ENCODE peak calls at places on chromosome 6, in eight cellular contexts. Y is SW 1271; C is T-helper 1 cell; L is activated CD8-positive, alpha-beta T cell treated with anti-CD3 and anti-CD28 coated beads for 36 hours; N is mucosa of descending colon; H is activated T-cell treated with anti-CD3 and anti-CD28 coated beads for 24 hours; Q is choroid plexus epithelial cell; I is activated naive CD4-positive, alpha-beta T cell. X is an unnamed sample.

GRCh38 chr6:113854531-113855499 is 2.3 kb upstream of the MARCKS start:
- DNase-seq in N (peak; percentile 88), H (no peak), Y (no peak), L (peak; percentile 21), C (no peak), I (no peak), Q (peak; percentile 82), X (peak; percentile 71)

GRCh38 chr6:56916849-56917551 is 37.9 kb upstream of the BEND6 start:
- DNase-seq in C (no peak), Y (no peak), L (no peak), N (no peak), I (no peak), H (no peak), Q (no peak), X (no peak)

GRCh38 chr6:73234732-73235131 is 9.4 kb upstream of the KHDC1L start:
- DNase-seq in C (no peak), Q (peak; percentile 64), N (no peak), H (no peak), Y (no peak), I (no peak), L (no peak), X (no peak)

GRCh38 chr6:131362070-131362469 is 211.0 kb upstream of the ARG1 start:
- DNase-seq in N (no peak), L (no peak), C (no peak), Q (no peak), I (no peak), H (no peak), Y (no peak), X (no peak)

GRCh38 chr6:161076211-161076677 is 84.7 kb downstream of the MAP3K4 start:
- DNase-seq in H (no peak), Q (peak; percentile 34), I (no peak), L (no peak), C (no peak), Y (no peak), N (no peak), X (no peak)

GRCh38 chr6:4805553-4806307 is 29.5 kb downstream of the CDYL start:
- DNase-seq in Y (no peak), C (no peak), H (no peak), L (peak; percentile 35), Q (peak; percentile 57), I (no peak), N (peak; percentile 82), X (peak; percentile 35)

GRCh38 chr6:21634582-21634981 is 41.0 kb downstream of the SOX4 start:
- DNase-seq in Y (peak; percentile 67), Q (peak; percentile 94), C (no peak), N (no peak), H (no peak), L (no peak), I (no peak), X (no peak)

GRCh38 chr6:163735076-163735475 is 320.6 kb downstream of the QKI start:
- DNase-seq in N (no peak), Q (no peak), I (no peak), C (no peak), H (no peak), Y (no peak), L (no peak), X (no peak)

GRCh38 chr6:138815797-138816528 is 20.1 kb downstream of the ECT2L start:
- DNase-seq in Y (peak; percentile 10), C (peak; percentile 55), L (no peak), Q (peak; percentile 86), I (no peak), N (no peak), H (no peak), X (peak; percentile 9)

GRCh38 chr6:11969092-11969491 is 43.0 kb upstream of the HIVEP1 start:
- DNase-seq in C (no peak), H (no peak), L (no peak), Q (peak; percentile 70), N (no peak), I (no peak), Y (no peak), X (no peak)

X was measured in NCI-H1048.